ENCODE peak calls at places on chromosomes 6 and 20, in eight cellular contexts. Q is left lobe of liver, Y is A549, V is activated T-cell treated with anti-CD3 and anti-CD28 coated beads for 48 hours, K is heart left ventricle, U is GM04504, B is substantia nigra, T is ovary. W is an unnamed sample.

GRCh38 chr20:22579711-22580697 is 4.4 kb downstream of the FOXA2 start:
- DNase-seq in Q (peak), Y (no peak), V (no peak), K (no peak), U (no peak), B (no peak), T (no peak), W (no peak)

GRCh38 chr6:135624402-135625297 is 127.1 kb upstream of the AHI1 start:
- DNase-seq in Q (no peak), Y (no peak), V (no peak), K (no peak), U (no peak), B (no peak), T (no peak), W (no peak)

GRCh38 chr6:167761794-167762258 is 64.9 kb upstream of the AFDN start:
- DNase-seq in Q (no peak), Y (no peak), V (no peak), K (no peak), U (no peak), B (no peak), T (no peak), W (no peak)

GRCh38 chr6:105259912-105260889 is 80.4 kb upstream of the POPDC3 start:
- DNase-seq in Q (no peak), Y (no peak), V (no peak), K (no peak), U (no peak), B (no peak), T (no peak), W (no peak)

GRCh38 chr6:110043366-110043994 is 65.4 kb downstream of the GPR6 start:
- DNase-seq in Q (no peak), Y (no peak), V (no peak), K (no peak), U (no peak), B (no peak), T (no peak), W (no peak)

GRCh38 chr20:1894951-1895673 is at the start of gene SIRPA:
- DNase-seq in Q (peak), Y (peak), V (no peak), K (peak), U (peak), B (peak), T (peak), W (peak)

GRCh38 chr20:11993886-11994466 is 76.3 kb downstream of the BTBD3 start:
- DNase-seq in Q (no peak), Y (no peak), V (no peak), K (no peak), U (no peak), B (no peak), T (no peak), W (no peak)

GRCh38 chr6:158487495-158487894 is 72.4 kb upstream of the TMEM181 start:
- DNase-seq in Q (no peak), Y (no peak), V (no peak), K (no peak), U (no peak), B (no peak), T (no peak), W (no peak)

GRCh38 chr20:63364801-63365585 is 3.8 kb upstream of the CHRNA4 start:
- DNase-seq in Q (peak), Y (no peak), V (no peak), K (peak), U (no peak), B (no peak), T (no peak), W (no peak)

GRCh38 chr6:105317607-105318533 is 85.0 kb downstream of the PREP start:
- DNase-seq in Q (no peak), Y (no peak), V (no peak), K (no peak), U (no peak), B (no peak), T (no peak), W (peak)

GRCh38 chr6:166286831-166287271 is 21.3 kb downstream of the PRR18 start:
- DNase-seq in Q (no peak), Y (no peak), V (no peak), K (no peak), U (no peak), B (no peak), T (no peak), W (no peak)

GRCh38 chr6:44511126-44511525 is 123.6 kb downstream of the CDC5L start:
- DNase-seq in Q (no peak), Y (no peak), V (no peak), K (no peak), U (no peak), B (no peak), T (no peak), W (no peak)

GRCh38 chr6:17281100-17281496 is at the start of gene RBM24:
- DNase-seq in Q (peak), Y (no peak), V (peak), K (peak), U (peak), B (peak), T (peak), W (peak)

GRCh38 chr20:2137552-2138201 is 36.0 kb downstream of the STK35 start:
- DNase-seq in Q (no peak), Y (no peak), V (no peak), K (no peak), U (peak), B (no peak), T (no peak), W (no peak)

GRCh38 chr6:52933778-52934177 is 24.3 kb upstream of the GSTA3 start:
- DNase-seq in Q (no peak), Y (no peak), V (no peak), K (no peak), U (no peak), B (no peak), T (no peak), W (no peak)

GRCh38 chr6:42443312-42444075 is 8.2 kb downstream of the TRERF1 start:
- DNase-seq in Q (peak), Y (no peak), V (no peak), K (no peak), U (no peak), B (no peak), T (no peak), W (no peak)

GRCh38 chr6:40152701-40153100 is 218.4 kb upstream of the MOCS1 start:
- DNase-seq in Q (no peak), Y (no peak), V (no peak), K (no peak), U (no peak), B (no peak), T (no peak), W (no peak)

GRCh38 chr20:11453430-11453829 is 464.3 kb upstream of the BTBD3 start:
- DNase-seq in Q (no peak), Y (peak), V (no peak), K (no peak), U (no peak), B (no peak), T (no peak), W (no peak)

GRCh38 chr20:48238781-48239180 is 453.5 kb upstream of the SULF2 start:
- DNase-seq in Q (no peak), Y (no peak), V (no peak), K (no peak), U (no peak), B (no peak), T (no peak), W (no peak)

GRCh38 chr6:142940487-142940886 is 4.5 kb downstream of the HIVEP2 start:
- DNase-seq in Q (no peak), Y (no peak), V (no peak), K (no peak), U (no peak), B (no peak), T (no peak), W (no peak)

GRCh38 chr20:59770270-59770669 is 163.2 kb downstream of the SYCP2 start:
- DNase-seq in Q (no peak), Y (no peak), V (no peak), K (no peak), U (no peak), B (no peak), T (no peak), W (no peak)

GRCh38 chr20:19813839-19814238 is 55.8 kb downstream of the RIN2 start:
- DNase-seq in Q (no peak), Y (no peak), V (no peak), K (no peak), U (peak), B (no peak), T (no peak), W (no peak)

GRCh38 chr6:126812651-126813050 is 305.8 kb upstream of the RSPO3 start:
- DNase-seq in Q (no peak), Y (no peak), V (no peak), K (no peak), U (no peak), B (no peak), T (no peak), W (no peak)